ENCODE peak calls at places on chromosomes 5 and 9, in eight cellular contexts. One of them, this sample, is unnamed. For H3K9me3, the result is how much of the 10 kb centered on the place peaks cover.

GRCh38 chr9:128702949-128703615 is 779 bp downstream of the PKN3 start:
- DNase-seq in A549: peak
- DNase-seq in HepG2: no peak
- DNase-seq in endothelial cell of umbilical vein: peak
- DNase-seq in ovary: no peak
- DNase-seq in astrocyte: no peak
- DNase-seq in CD4-positive, alpha-beta T cell: peak
- DNase-seq in H9: peak
- DNase-seq in this sample: no peak

GRCh38 chr9:97921959-97922905 is at the start of gene TRMO:
- DNase-seq in A549: peak
- DNase-seq in endothelial cell of umbilical vein: peak
- DNase-seq in astrocyte: peak
- DNase-seq in CD4-positive, alpha-beta T cell: peak
- DNase-seq in H9: peak
- DNase-seq in HepG2: peak
- DNase-seq in ovary: peak
- DNase-seq in this sample: peak

GRCh38 chr5:179802950-179803562 is 3.6 kb downstream of the MGAT4B start:
- DNase-seq in endothelial cell of umbilical vein: no peak
- DNase-seq in astrocyte: no peak
- DNase-seq in HepG2: no peak
- DNase-seq in ovary: no peak
- DNase-seq in CD4-positive, alpha-beta T cell: no peak
- DNase-seq in A549: no peak
- DNase-seq in H9: no peak
- DNase-seq in this sample: no peak

GRCh38 chr9:124284940-124285441 is 27.2 kb downstream of the NEK6 start:
- DNase-seq in HepG2: no peak
- DNase-seq in A549: no peak
- DNase-seq in H9: no peak
- DNase-seq in CD4-positive, alpha-beta T cell: no peak
- DNase-seq in astrocyte: peak
- DNase-seq in ovary: no peak
- DNase-seq in endothelial cell of umbilical vein: no peak
- DNase-seq in this sample: no peak

GRCh38 chr5:99243111-99243510 is 314.3 kb upstream of the CHD1 start:
- DNase-seq in A549: no peak
- DNase-seq in endothelial cell of umbilical vein: no peak
- DNase-seq in ovary: no peak
- DNase-seq in HepG2: no peak
- DNase-seq in H9: no peak
- DNase-seq in astrocyte: no peak
- DNase-seq in CD4-positive, alpha-beta T cell: no peak
- DNase-seq in this sample: no peak

GRCh38 chr9:17472126-17472525 is 106.7 kb upstream of the SH3GL2 start:
- DNase-seq in HepG2: no peak
- DNase-seq in ovary: no peak
- DNase-seq in A549: no peak
- DNase-seq in astrocyte: peak
- DNase-seq in CD4-positive, alpha-beta T cell: no peak
- DNase-seq in H9: no peak
- DNase-seq in endothelial cell of umbilical vein: no peak
- DNase-seq in this sample: no peak

GRCh38 chr5:10709409-10709808 is 51.6 kb downstream of the DAP start:
- DNase-seq in HepG2: no peak
- DNase-seq in CD4-positive, alpha-beta T cell: no peak
- DNase-seq in H9: no peak
- DNase-seq in A549: no peak
- DNase-seq in endothelial cell of umbilical vein: no peak
- DNase-seq in ovary: no peak
- DNase-seq in astrocyte: no peak
- DNase-seq in this sample: no peak

GRCh38 chr9:72203205-72203803 is 54.1 kb downstream of the GDA start:
- DNase-seq in H9: peak
- DNase-seq in HepG2: peak
- DNase-seq in A549: peak
- DNase-seq in astrocyte: no peak
- DNase-seq in ovary: no peak
- DNase-seq in endothelial cell of umbilical vein: peak
- DNase-seq in CD4-positive, alpha-beta T cell: no peak
- DNase-seq in this sample: no peak

GRCh38 chr5:10453564-10453963 is 11.9 kb downstream of the ROPN1L start:
- DNase-seq in A549: peak
- DNase-seq in H9: no peak
- DNase-seq in astrocyte: peak
- DNase-seq in HepG2: no peak
- DNase-seq in endothelial cell of umbilical vein: no peak
- DNase-seq in ovary: no peak
- DNase-seq in CD4-positive, alpha-beta T cell: no peak
- DNase-seq in this sample: no peak

GRCh38 chr9:97864396-97864795 is 11.4 kb downstream of the FOXE1 start:
- DNase-seq in astrocyte: no peak
- DNase-seq in ovary: no peak
- DNase-seq in endothelial cell of umbilical vein: no peak
- DNase-seq in CD4-positive, alpha-beta T cell: no peak
- DNase-seq in HepG2: no peak
- DNase-seq in H9: no peak
- DNase-seq in A549: no peak
- DNase-seq in this sample: no peak

GRCh38 chr9:14687042-14687719 is 6.1 kb downstream of the ZDHHC21 start:
- DNase-seq in ovary: no peak
- DNase-seq in CD4-positive, alpha-beta T cell: no peak
- DNase-seq in HepG2: no peak
- DNase-seq in astrocyte: peak
- DNase-seq in A549: no peak
- DNase-seq in endothelial cell of umbilical vein: peak
- DNase-seq in H9: no peak
- DNase-seq in this sample: no peak

GRCh38 chr5:36739751-36740221 is 133.4 kb downstream of the SLC1A3 start:
- DNase-seq in HepG2: peak
- DNase-seq in endothelial cell of umbilical vein: peak
- DNase-seq in A549: peak
- DNase-seq in ovary: peak
- DNase-seq in astrocyte: peak
- DNase-seq in CD4-positive, alpha-beta T cell: peak
- DNase-seq in H9: peak
- DNase-seq in this sample: no peak

GRCh38 chr5:159928122-159928960 is 12.1 kb downstream of the ADRA1B start:
- DNase-seq in H9: no peak
- DNase-seq in endothelial cell of umbilical vein: no peak
- DNase-seq in ovary: peak
- DNase-seq in A549: peak
- DNase-seq in astrocyte: peak
- DNase-seq in HepG2: no peak
- DNase-seq in CD4-positive, alpha-beta T cell: no peak
- DNase-seq in this sample: no peak

GRCh38 chr9:87322840-87323635 is 174.6 kb upstream of the DAPK1 start:
- DNase-seq in ovary: no peak
- DNase-seq in H9: no peak
- DNase-seq in CD4-positive, alpha-beta T cell: no peak
- DNase-seq in endothelial cell of umbilical vein: peak
- DNase-seq in HepG2: no peak
- DNase-seq in A549: no peak
- DNase-seq in astrocyte: no peak
- DNase-seq in this sample: no peak

GRCh38 chr5:98846526-98846925 is 73.1 kb downstream of the RGMB start:
- DNase-seq in CD4-positive, alpha-beta T cell: no peak
- DNase-seq in H9: no peak
- DNase-seq in endothelial cell of umbilical vein: no peak
- DNase-seq in A549: no peak
- DNase-seq in astrocyte: no peak
- DNase-seq in ovary: no peak
- DNase-seq in HepG2: no peak
- DNase-seq in this sample: no peak

GRCh38 chr5:151772029-151772867 is 494 bp downstream of the G3BP1 start:
- DNase-seq in astrocyte: peak
- DNase-seq in HepG2: peak
- DNase-seq in CD4-positive, alpha-beta T cell: peak
- DNase-seq in H9: peak
- DNase-seq in ovary: no peak
- DNase-seq in endothelial cell of umbilical vein: peak
- DNase-seq in A549: peak
- DNase-seq in this sample: no peak

GRCh38 chr9:75185585-75186170 is 97.4 kb downstream of the OSTF1 start:
- DNase-seq in H9: peak
- DNase-seq in astrocyte: no peak
- DNase-seq in endothelial cell of umbilical vein: peak
- DNase-seq in A549: peak
- DNase-seq in HepG2: peak
- DNase-seq in CD4-positive, alpha-beta T cell: peak
- DNase-seq in ovary: no peak
- DNase-seq in this sample: no peak

GRCh38 chr9:69173891-69174644 is at the start of gene TJP2:
- DNase-seq in ovary: peak
- DNase-seq in CD4-positive, alpha-beta T cell: peak
- DNase-seq in astrocyte: peak
- DNase-seq in HepG2: peak
- DNase-seq in A549: no peak
- DNase-seq in H9: peak
- DNase-seq in endothelial cell of umbilical vein: peak
- DNase-seq in this sample: no peak

GRCh38 chr5:179679014-179679674 is 1.7 kb downstream of the CBY3 start:
- DNase-seq in H9: peak
- DNase-seq in CD4-positive, alpha-beta T cell: peak
- DNase-seq in astrocyte: peak
- DNase-seq in endothelial cell of umbilical vein: peak
- DNase-seq in ovary: peak
- DNase-seq in A549: no peak
- DNase-seq in HepG2: no peak
- DNase-seq in this sample: peak

GRCh38 chr5:132180134-132180745 is 47.4 kb downstream of the P4HA2 start:
- DNase-seq in HepG2: peak
- DNase-seq in A549: peak
- DNase-seq in endothelial cell of umbilical vein: peak
- DNase-seq in CD4-positive, alpha-beta T cell: no peak
- DNase-seq in astrocyte: peak
- DNase-seq in H9: no peak
- DNase-seq in ovary: no peak
- DNase-seq in this sample: no peak

GRCh38 chr5:52734557-52734956 is 53.2 kb upstream of the ITGA1 start:
- DNase-seq in CD4-positive, alpha-beta T cell: no peak
- DNase-seq in H9: no peak
- DNase-seq in endothelial cell of umbilical vein: no peak
- DNase-seq in ovary: no peak
- DNase-seq in HepG2: no peak
- DNase-seq in astrocyte: no peak
- DNase-seq in A549: no peak
- DNase-seq in this sample: no peak

GRCh38 chr9:127418037-127418471 is 6.1 kb upstream of the ZNF79 start:
- DNase-seq in astrocyte: no peak
- DNase-seq in H9: peak
- DNase-seq in A549: peak
- DNase-seq in ovary: no peak
- DNase-seq in endothelial cell of umbilical vein: peak
- DNase-seq in HepG2: peak
- DNase-seq in CD4-positive, alpha-beta T cell: peak
- DNase-seq in this sample: no peak
- TF ChIP-seq CTCF in astrocyte: no peak
- TF ChIP-seq CTCF in H9: peak
- TF ChIP-seq CTCF in A549: peak
- TF ChIP-seq CTCF in ovary: no peak
- TF ChIP-seq CTCF in endothelial cell of umbilical vein: no peak
- TF ChIP-seq CTCF in HepG2: peak
- TF ChIP-seq CTCF in CD4-positive, alpha-beta T cell: peak
- TF ChIP-seq CTCF in this sample: no peak

GRCh38 chr5:125582358-125582757 is 835.9 kb upstream of the ZNF608 start:
- DNase-seq in H9: no peak
- DNase-seq in HepG2: no peak
- DNase-seq in astrocyte: no peak
- DNase-seq in endothelial cell of umbilical vein: no peak
- DNase-seq in A549: no peak
- DNase-seq in ovary: no peak
- DNase-seq in CD4-positive, alpha-beta T cell: no peak
- DNase-seq in this sample: no peak
- H3K27ac ChIP-seq in H9: no peak
- H3K27ac ChIP-seq in HepG2: no peak
- H3K27ac ChIP-seq in astrocyte: no peak
- H3K27ac ChIP-seq in endothelial cell of umbilical vein: no peak
- H3K27ac ChIP-seq in A549: no peak
- H3K27ac ChIP-seq in ovary: no peak
- H3K27ac ChIP-seq in CD4-positive, alpha-beta T cell: no peak
- H3K27ac ChIP-seq in this sample: peak

GRCh38 chr9:127522727-127523126 is 71.4 kb downstream of the LRSAM1 start:
- DNase-seq in A549: peak
- DNase-seq in HepG2: no peak
- DNase-seq in H9: no peak
- DNase-seq in endothelial cell of umbilical vein: no peak
- DNase-seq in ovary: no peak
- DNase-seq in CD4-positive, alpha-beta T cell: no peak
- DNase-seq in astrocyte: no peak
- DNase-seq in this sample: no peak

GRCh38 chr9:127523312-127523851 is 72.1 kb downstream of the LRSAM1 start:
- DNase-seq in H9: no peak
- DNase-seq in A549: peak
- DNase-seq in endothelial cell of umbilical vein: no peak
- DNase-seq in CD4-positive, alpha-beta T cell: no peak
- DNase-seq in HepG2: no peak
- DNase-seq in ovary: no peak
- DNase-seq in astrocyte: no peak
- DNase-seq in this sample: no peak

GRCh38 chr9:127525426-127526188 is 74.3 kb downstream of the LRSAM1 start:
- DNase-seq in A549: peak
- DNase-seq in astrocyte: no peak
- DNase-seq in HepG2: peak
- DNase-seq in CD4-positive, alpha-beta T cell: no peak
- DNase-seq in ovary: no peak
- DNase-seq in endothelial cell of umbilical vein: no peak
- DNase-seq in H9: no peak
- DNase-seq in this sample: no peak

GRCh38 chr9:127521919-127522304 is 70.6 kb downstream of the LRSAM1 start:
- DNase-seq in CD4-positive, alpha-beta T cell: no peak
- DNase-seq in H9: no peak
- DNase-seq in astrocyte: no peak
- DNase-seq in HepG2: no peak
- DNase-seq in endothelial cell of umbilical vein: no peak
- DNase-seq in ovary: peak
- DNase-seq in A549: no peak
- DNase-seq in this sample: no peak

DNA sequence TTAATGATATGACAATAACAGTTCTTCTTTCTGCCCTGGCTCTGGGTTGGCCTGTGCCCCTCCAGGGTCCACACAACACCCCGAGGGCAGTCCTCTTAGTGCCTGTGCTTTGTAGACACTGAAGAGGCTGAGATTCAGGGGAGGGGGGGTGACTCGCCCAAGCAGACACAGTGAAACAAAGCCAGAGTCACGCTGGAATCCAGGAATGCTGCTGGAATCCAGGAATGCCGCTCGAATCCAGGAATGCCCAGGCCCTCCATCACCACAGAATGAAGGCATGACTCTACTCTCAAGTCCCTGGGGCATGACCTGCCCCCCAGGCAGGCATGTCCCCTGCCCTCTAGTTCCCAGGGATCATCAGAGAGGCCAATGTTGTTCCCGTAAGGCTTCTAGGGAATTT is 73.1 kb downstream of the LRSAM1 start:
- DNase-seq in H9: peak
- DNase-seq in CD4-positive, alpha-beta T cell: no peak
- DNase-seq in HepG2: no peak
- DNase-seq in ovary: no peak
- DNase-seq in endothelial cell of umbilical vein: no peak
- DNase-seq in astrocyte: peak
- DNase-seq in A549: no peak
- DNase-seq in this sample: no peak
- H3K9me3 ChIP-seq in H9: under half
- H3K9me3 ChIP-seq in CD4-positive, alpha-beta T cell: under half
- H3K9me3 ChIP-seq in HepG2: under half
- H3K9me3 ChIP-seq in ovary: under half
- H3K9me3 ChIP-seq in endothelial cell of umbilical vein: under half
- H3K9me3 ChIP-seq in astrocyte: under half
- H3K9me3 ChIP-seq in A549: under half
- H3K9me3 ChIP-seq in this sample: under half

GRCh38 chr9:6739218-6739617 is 18.6 kb upstream of the KDM4C start:
- DNase-seq in H9: no peak
- DNase-seq in astrocyte: no peak
- DNase-seq in HepG2: peak
- DNase-seq in A549: peak
- DNase-seq in ovary: no peak
- DNase-seq in endothelial cell of umbilical vein: peak
- DNase-seq in CD4-positive, alpha-beta T cell: no peak
- DNase-seq in this sample: no peak
- TF ChIP-seq CTCF in H9: peak
- TF ChIP-seq CTCF in astrocyte: peak
- TF ChIP-seq CTCF in HepG2: peak
- TF ChIP-seq CTCF in A549: peak
- TF ChIP-seq CTCF in ovary: no peak
- TF ChIP-seq CTCF in endothelial cell of umbilical vein: peak
- TF ChIP-seq CTCF in CD4-positive, alpha-beta T cell: no peak
- TF ChIP-seq CTCF in this sample: peak

This sample was measured in esophagus muscularis mucosa.